ENCODE peak calls at places on chromosome 14, in four cellular contexts. Y is HepG2, N is H1, J is K562. G is an unnamed sample.

GRCh38 chr14:66401447-66402095 is 84.6 kb upstream of the CCDC196 start:
- DNase-seq in Y (peak), N (no peak), J (no peak), G (no peak)

GRCh38 chr14:52455291-52456088 is 96.8 kb downstream of the TXNDC16 start:
- DNase-seq in Y (no peak), N (no peak), J (no peak), G (no peak)

GRCh38 chr14:77022219-77022852 is 6.2 kb downstream of the IRF2BPL start:
- DNase-seq in Y (no peak), N (no peak), J (no peak), G (no peak)

GRCh38 chr14:52961060-52961639 is 10.3 kb upstream of the FERMT2 start:
- DNase-seq in Y (peak), N (peak), J (peak), G (peak)

GRCh38 chr14:103186894-103187586 is 63.8 kb downstream of the TNFAIP2 start:
- DNase-seq in Y (peak), N (no peak), J (no peak), G (no peak)

GRCh38 chr14:101174522-101174838 is 271.0 kb upstream of the RTL1 start:
- DNase-seq in Y (no peak), N (no peak), J (no peak), G (no peak)

GRCh38 chr14:72801841-72802587 is 91.9 kb downstream of the DPF3 start:
- DNase-seq in Y (no peak), N (no peak), J (no peak), G (no peak)

GRCh38 chr14:60649815-60650381 is 621 bp upstream of the SIX1 start:
- DNase-seq in Y (no peak), N (no peak), J (no peak), G (no peak)

GRCh38 chr14:41899416-41899815 is 292.7 kb downstream of the LRFN5 start:
- DNase-seq in Y (no peak), N (no peak), J (no peak), G (no peak)

GRCh38 chr14:60348211-60348610 is 99.2 kb downstream of the PPM1A start:
- DNase-seq in Y (no peak), N (no peak), J (no peak), G (no peak)

GRCh38 chr14:79649856-79650255 is 561.4 kb downstream of the DIO2 start:
- DNase-seq in Y (no peak), N (no peak), J (no peak), G (no peak)

GRCh38 chr14:89347885-89348284 is 69.1 kb downstream of the FOXN3 start:
- DNase-seq in Y (no peak), N (no peak), J (no peak), G (no peak)

GRCh38 chr14:89890589-89890988 is 63.9 kb downstream of the EFCAB11 start:
- DNase-seq in Y (no peak), N (no peak), J (no peak), G (no peak)

GRCh38 chr14:24058260-24058950 is 6.6 kb downstream of the CARMIL3 start:
- DNase-seq in Y (peak), N (peak), J (peak), G (peak)

GRCh38 chr14:96153003-96153402 is 51.6 kb upstream of the BDKRB2 start:
- DNase-seq in Y (no peak), N (no peak), J (no peak), G (no peak)

GRCh38 chr14:100587248-100587762 is at the start of gene BEGAIN:
- DNase-seq in Y (no peak), N (no peak), J (no peak), G (no peak)

GRCh38 chr14:77026930-77027537 is 1.5 kb downstream of the IRF2BPL start:
- DNase-seq in Y (no peak), N (no peak), J (peak), G (peak)

GRCh38 chr14:72366619-72367018 is 434.4 kb downstream of the RGS6 start:
- DNase-seq in Y (no peak), N (no peak), J (no peak), G (no peak)

GRCh38 chr14:98093111-98093510 is 1178.9 kb downstream of the BCL11B start:
- DNase-seq in Y (no peak), N (no peak), J (no peak), G (no peak)

GRCh38 chr14:92645841-92646478 is 102.5 kb downstream of the LGMN start:
- DNase-seq in Y (no peak), N (no peak), J (no peak), G (no peak)

GRCh38 chr14:102821252-102821651 is 44.0 kb downstream of the TRAF3 start:
- DNase-seq in Y (no peak), N (no peak), J (no peak), G (no peak)

GRCh38 chr14:60266021-60266937 is 17.3 kb downstream of the PPM1A start:
- DNase-seq in Y (peak), N (no peak), J (peak), G (no peak)

GRCh38 chr14:104101086-104101621 is 15.7 kb downstream of the ASPG start:
- DNase-seq in Y (no peak), N (no peak), J (no peak), G (no peak)

GRCh38 chr14:105392161-105393090 is 5.9 kb upstream of the TEX22 start:
- DNase-seq in Y (no peak), N (no peak), J (no peak), G (no peak)
- TF ChIP-seq MAFK in Y (no peak), N (no peak), J (no peak), G (no peak)

DNA sequence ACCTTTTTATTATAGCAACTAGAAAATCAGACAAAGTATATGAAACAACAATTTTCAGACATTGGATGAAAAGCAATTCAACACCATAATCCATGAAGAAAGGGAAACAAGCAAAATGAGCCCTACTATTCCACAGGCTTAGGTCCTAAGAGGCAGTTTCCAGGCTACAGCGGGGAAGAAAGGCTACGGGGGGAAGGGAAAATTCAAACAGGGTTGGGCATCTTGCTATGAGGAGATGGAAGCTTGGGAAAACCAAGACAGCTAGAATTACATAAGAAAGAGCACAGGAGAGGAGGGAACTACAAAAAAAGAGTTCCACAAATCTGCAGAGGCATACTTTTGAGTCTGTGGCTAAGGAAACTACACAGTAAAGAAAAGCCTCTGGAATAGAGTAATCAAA is 356.0 kb upstream of the CLEC14A start:
- DNase-seq in Y (no peak), N (no peak), J (no peak), G (no peak)
- TF ChIP-seq PHF8 in Y (no peak), N (no peak), J (no peak), G (no peak)

GRCh38 chr14:22432348-22432976 is 156.6 kb downstream of the DAD1 start:
- DNase-seq in Y (no peak), N (no peak), J (peak), G (peak)
- TF ChIP-seq CEBPB in Y (no peak), N (no peak), J (no peak), G (no peak)

DNA sequence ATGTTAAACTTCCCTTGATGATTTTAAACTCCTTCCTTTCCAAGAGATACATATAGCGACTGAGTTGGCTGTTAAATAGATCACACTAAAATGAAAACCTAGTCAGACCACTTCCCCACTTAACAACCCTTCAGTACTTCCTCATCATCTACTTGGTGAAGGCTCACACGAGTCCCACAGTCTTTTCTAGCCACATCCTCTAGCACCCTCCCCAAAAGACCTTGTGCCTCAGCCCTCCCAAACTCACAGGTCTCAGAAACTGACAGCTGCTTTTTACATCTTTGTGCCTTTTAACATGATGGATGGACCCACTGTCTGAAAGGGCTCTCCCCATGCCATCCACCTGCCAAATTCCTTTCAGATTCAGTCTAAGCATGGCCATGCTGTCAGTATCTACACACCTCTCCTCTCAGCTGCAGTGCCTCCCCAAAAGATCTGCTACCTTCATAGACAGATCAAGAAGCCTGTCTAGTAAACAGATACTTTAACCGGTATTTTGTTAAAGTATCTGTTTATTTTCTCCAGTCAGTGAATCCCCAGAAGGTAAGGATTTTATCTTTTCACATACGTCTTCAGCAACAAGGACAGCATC is 65.1 kb upstream of the GPHB5 start:
- DNase-seq in Y (no peak), N (no peak), J (no peak), G (no peak)
- TF ChIP-seq MAFK in Y (no peak), N (no peak), J (no peak), G (no peak)